ENCODE peak calls at places on chromosomes 3 and 15, in six cellular contexts. I is fibroblast of lung, X is fibroblast of pulmonary artery, L is GM12865, O is lower leg skin, Q is Panc1. H is an unnamed sample.

GRCh38 chr3:171092467-171092911 is 66.0 kb upstream of the SLC2A2 start:
- DNase-seq in I (peak), X (peak), L (no peak), O (no peak), Q (no peak), H (no peak)

GRCh38 chr3:40505599-40506462 is at the start of gene ZNF620:
- DNase-seq in I (peak), X (peak), L (peak), O (peak), Q (no peak), H (peak)

GRCh38 chr3:126460386-126460785 is 15.3 kb downstream of the ZXDC start:
- DNase-seq in I (no peak), X (no peak), L (no peak), O (no peak), Q (no peak), H (no peak)

GRCh38 chr15:100692259-100692658 is 89.9 kb downstream of the ASB7 start:
- DNase-seq in I (peak), X (peak), L (no peak), O (no peak), Q (no peak), H (no peak)

GRCh38 chr3:43956945-43957344 is 266.2 kb downstream of the ABHD5 start:
- DNase-seq in I (no peak), X (no peak), L (no peak), O (no peak), Q (no peak), H (no peak)

GRCh38 chr3:103684956-103685355 is 1250.1 kb downstream of the ZPLD1 start:
- DNase-seq in I (no peak), X (no peak), L (no peak), O (no peak), Q (no peak), H (no peak)

GRCh38 chr15:94075349-94075748 is 156.0 kb upstream of the MCTP2 start:
- DNase-seq in I (peak), X (peak), L (no peak), O (peak), Q (no peak), H (no peak)

GRCh38 chr15:23424111-23424904 is 22.7 kb downstream of the GOLGA6L2 start:
- DNase-seq in I (no peak), X (no peak), L (no peak), O (no peak), Q (no peak), H (no peak)

GRCh38 chr3:156044634-156044975 is 75.8 kb upstream of the KCNAB1 start:
- DNase-seq in I (no peak), X (no peak), L (no peak), O (no peak), Q (no peak), H (no peak)

GRCh38 chr3:140723576-140723975 is 45.7 kb downstream of the TRIM42 start:
- DNase-seq in I (no peak), X (no peak), L (no peak), O (no peak), Q (no peak), H (no peak)

GRCh38 chr3:177119829-177120228 is 77.5 kb downstream of the TBL1XR1 start:
- DNase-seq in I (no peak), X (no peak), L (no peak), O (no peak), Q (no peak), H (no peak)

GRCh38 chr3:50317303-50317702 is 5.2 kb downstream of the HYAL2 start:
- DNase-seq in I (no peak), X (no peak), L (no peak), O (no peak), Q (no peak), H (no peak)

GRCh38 chr3:78926523-78926922 is 841.3 kb downstream of the ROBO1 start:
- DNase-seq in I (peak), X (no peak), L (no peak), O (no peak), Q (no peak), H (no peak)

GRCh38 chr3:98657429-98657828 is 64.0 kb upstream of the CPOX start:
- DNase-seq in I (peak), X (no peak), L (peak), O (no peak), Q (no peak), H (no peak)

GRCh38 chr3:140427786-140428185 is 250.1 kb upstream of the TRIM42 start:
- DNase-seq in I (no peak), X (no peak), L (no peak), O (no peak), Q (no peak), H (no peak)

GRCh38 chr3:58490860-58491501 is 915 bp upstream of the KCTD6 start:
- DNase-seq in I (no peak), X (no peak), L (no peak), O (no peak), Q (no peak), H (no peak)

GRCh38 chr15:101201411-101202174 is 50.3 kb downstream of the CHSY1 start:
- DNase-seq in I (peak), X (peak), L (no peak), O (peak), Q (peak), H (peak)

GRCh38 chr3:98797905-98798304 is 34.8 kb downstream of the ST3GAL6 start:
- DNase-seq in I (no peak), X (no peak), L (no peak), O (no peak), Q (no peak), H (no peak)

GRCh38 chr3:103136621-103137020 is 701.8 kb downstream of the ZPLD1 start:
- DNase-seq in I (no peak), X (no peak), L (no peak), O (no peak), Q (no peak), H (no peak)

GRCh38 chr3:45986303-45986982 is 9.2 kb downstream of the FYCO1 start:
- DNase-seq in I (peak), X (peak), L (no peak), O (no peak), Q (peak), H (peak)

GRCh38 chr15:72206677-72207000 is 9.1 kb upstream of the GRAMD2A start:
- DNase-seq in I (no peak), X (no peak), L (no peak), O (no peak), Q (no peak), H (no peak)

GRCh38 chr3:108153451-108153981 is 62.7 kb upstream of the CD47 start:
- DNase-seq in I (peak), X (peak), L (peak), O (no peak), Q (no peak), H (no peak)

GRCh38 chr3:8069981-8070380 is 431.6 kb upstream of the LMCD1 start:
- DNase-seq in I (peak), X (peak), L (no peak), O (no peak), Q (no peak), H (no peak)

GRCh38 chr3:32220006-32220405 is 18.5 kb upstream of the CMTM8 start:
- DNase-seq in I (peak), X (no peak), L (no peak), O (no peak), Q (no peak), H (no peak)

GRCh38 chr3:178325330-178325729 is 210.9 kb upstream of the KCNMB2 start:
- DNase-seq in I (peak), X (peak), L (no peak), O (no peak), Q (no peak), H (peak)

GRCh38 chr15:83890584-83890983 is 236.7 kb downstream of the ADAMTSL3 start:
- DNase-seq in I (no peak), X (peak), L (no peak), O (no peak), Q (no peak), H (no peak)

GRCh38 chr15:43230640-43231115 is 9.9 kb upstream of the EPB42 start:
- DNase-seq in I (peak), X (no peak), L (no peak), O (peak), Q (no peak), H (no peak)

GRCh38 chr15:64651573-64652260 is 123.7 kb downstream of the RBPMS2 start:
- DNase-seq in I (no peak), X (no peak), L (peak), O (no peak), Q (no peak), H (no peak)

GRCh38 chr15:39133201-39133600 is 447.7 kb upstream of the THBS1 start:
- DNase-seq in I (peak), X (peak), L (no peak), O (no peak), Q (no peak), H (peak)

GRCh38 chr15:68812069-68812468 is 8.6 kb downstream of the ANP32A start:
- DNase-seq in I (no peak), X (no peak), L (no peak), O (no peak), Q (no peak), H (no peak)

GRCh38 chr3:79598594-79598993 is 169.2 kb downstream of the ROBO1 start:
- DNase-seq in I (peak), X (peak), L (no peak), O (no peak), Q (no peak), H (peak)

GRCh38 chr3:101979033-101979432 is 129.7 kb downstream of the NFKBIZ start:
- DNase-seq in I (no peak), X (no peak), L (no peak), O (no peak), Q (no peak), H (no peak)

GRCh38 chr15:96360581-96361308 is 30.2 kb downstream of the NR2F2 start:
- DNase-seq in I (no peak), X (no peak), L (no peak), O (no peak), Q (no peak), H (no peak)

GRCh38 chr3:128430276-128430675 is 36.4 kb downstream of the DNAJB8 start:
- DNase-seq in I (no peak), X (no peak), L (no peak), O (no peak), Q (no peak), H (no peak)

GRCh38 chr15:99366013-99366412 is 114.7 kb downstream of the LRRC28 start:
- DNase-seq in I (no peak), X (no peak), L (no peak), O (no peak), Q (no peak), H (no peak)

GRCh38 chr3:193711523-193711963 is 118.5 kb downstream of the OPA1 start:
- DNase-seq in I (no peak), X (no peak), L (no peak), O (no peak), Q (no peak), H (no peak)
- H3K4me3 ChIP-seq in I (no peak), X (no peak), L (no peak), O (no peak), Q (no peak), H (no peak)

GRCh38 chr3:25894101-25894500 is 104.2 kb downstream of the OXSM start:
- DNase-seq in I (no peak), X (no peak), L (no peak), O (no peak), Q (no peak), H (no peak)

GRCh38 chr3:25895443-25895842 is 105.6 kb downstream of the OXSM start:
- DNase-seq in I (peak), X (peak), L (no peak), O (no peak), Q (no peak), H (no peak)

GRCh38 chr3:25899352-25900101 is 109.6 kb downstream of the OXSM start:
- DNase-seq in I (no peak), X (no peak), L (no peak), O (no peak), Q (no peak), H (no peak)

GRCh38 chr3:25895031-25895430 is 105.1 kb downstream of the OXSM start:
- DNase-seq in I (peak), X (no peak), L (no peak), O (no peak), Q (no peak), H (no peak)

GRCh38 chr3:25897019-25897418 is 107.1 kb downstream of the OXSM start:
- DNase-seq in I (no peak), X (peak), L (peak), O (no peak), Q (peak), H (no peak)
- TF ChIP-seq CTCF in I (no peak), X (peak), L (peak), O (no peak), Q (peak), H (peak)

GRCh38 chr15:36863551-36863950 is 236.8 kb downstream of the MEIS2 start:
- DNase-seq in I (peak), X (no peak), L (no peak), O (no peak), Q (no peak), H (no peak)
- H3K4me3 ChIP-seq in I (no peak), X (no peak), L (no peak), O (no peak), Q (no peak), H (no peak)

GRCh38 chr15:29942144-29942543 is 119.9 kb upstream of the TJP1 start:
- DNase-seq in I (no peak), X (no peak), L (no peak), O (no peak), Q (no peak), H (no peak)
- TF ChIP-seq CTCF in I (no peak), X (peak), L (no peak), O (no peak), Q (peak), H (peak)

GRCh38 chr15:82127581-82127980 is 81.8 kb upstream of the MEX3B start:
- DNase-seq in I (no peak), X (no peak), L (no peak), O (no peak), Q (no peak), H (no peak)
- H3K4me3 ChIP-seq in I (no peak), X (no peak), L (no peak), O (no peak), Q (no peak), H (no peak)